ENCODE peak calls at places on chromosome 22, in five cellular contexts. C, S, Y, E and B are unnamed samples.

GRCh38 chr22:33569547-33569946 is 350.7 kb downstream of the LARGE1 start:
- DNase-seq in S (no peak), C (no peak), Y (no peak), E (no peak), B (no peak)

GRCh38 chr22:20957691-20958440 is 9.2 kb upstream of the AIFM3 start:
- DNase-seq in E (no peak), S (no peak), Y (peak), C (no peak), B (no peak)

GRCh38 chr22:32991353-32992115 is 66.6 kb downstream of the SYN3 start:
- DNase-seq in C (peak), Y (peak), S (no peak), E (no peak), B (no peak)

GRCh38 chr22:45590262-45590661 is 81.4 kb upstream of the ATXN10 start:
- DNase-seq in E (no peak), S (no peak), Y (no peak), C (no peak), B (no peak)

GRCh38 chr22:17980638-17981051 is 43.7 kb downstream of the MICAL3 start:
- DNase-seq in S (no peak), Y (no peak), E (no peak), C (no peak), B (no peak)

GRCh38 chr22:19802001-19802880 is 41.7 kb downstream of the TBX1 start:
- DNase-seq in S (no peak), C (no peak), Y (no peak), E (no peak), B (no peak)

GRCh38 chr22:44224166-44224565 is 43.4 kb downstream of the PARVG start:
- DNase-seq in C (peak), Y (no peak), S (no peak), E (no peak), B (no peak)

GRCh38 chr22:24969588-24970301 is 17.2 kb downstream of the KIAA1671 start:
- DNase-seq in S (no peak), Y (peak), E (no peak), C (peak), B (peak)

GRCh38 chr22:20798974-20799373 is 25.1 kb downstream of the SERPIND1 start:
- DNase-seq in Y (no peak), C (no peak), S (no peak), E (no peak), B (no peak)

GRCh38 chr22:23537421-23537820 is 42.7 kb downstream of the IGLL1 start:
- DNase-seq in C (no peak), S (no peak), Y (no peak), E (no peak), B (no peak)

GRCh38 chr22:31212783-31213626 is 907 bp downstream of the LIMK2 start:
- DNase-seq in E (no peak), C (no peak), S (no peak), Y (no peak), B (no peak)

GRCh38 chr22:35023692-35024363 is 42.1 kb upstream of the ISX start:
- DNase-seq in C (no peak), S (no peak), E (no peak), Y (peak), B (no peak)

GRCh38 chr22:44931766-44932165 is 78.0 kb downstream of the PHF21B start:
- DNase-seq in S (no peak), Y (no peak), C (no peak), E (no peak), B (no peak)

GRCh38 chr22:24836282-24836681 is 30.3 kb downstream of the SGSM1 start:
- DNase-seq in C (no peak), S (no peak), E (no peak), Y (no peak), B (no peak)

DNA sequence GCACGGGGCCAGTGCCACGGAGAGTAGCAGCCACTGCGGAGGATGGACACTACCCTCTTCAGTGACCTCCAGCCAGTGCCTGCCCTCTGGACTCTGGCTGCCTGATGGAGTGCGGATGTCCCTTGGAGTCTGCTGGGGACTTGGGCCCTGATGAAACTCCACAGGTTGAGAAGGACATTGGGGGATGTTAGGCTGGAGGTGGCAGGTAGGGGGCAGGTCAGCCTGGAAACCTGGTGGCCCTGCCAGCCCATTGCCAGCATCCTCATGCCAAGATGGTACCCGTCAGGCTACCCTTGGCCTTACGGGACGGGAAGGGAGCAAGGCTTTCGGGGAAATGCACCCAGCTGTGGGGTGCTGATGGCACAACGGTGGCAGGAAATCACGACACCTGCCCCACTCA is 4.0 kb downstream of the CABP7 start:
- DNase-seq in E (no peak), C (no peak), S (no peak), Y (no peak), B (no peak)
- H3K4me3 ChIP-seq in E (no peak), C (no peak), S (no peak), Y (no peak), B (no peak)

GRCh38 chr22:50473855-50474671 is 772 bp downstream of the SBF1 start:
- DNase-seq in E (no peak), S (no peak), Y (peak), C (no peak), B (peak)

GRCh38 chr22:50474711-50475651 is at the start of gene SBF1:
- DNase-seq in S (peak), Y (peak), C (peak), E (peak), B (peak)

GRCh38 chr22:50471197-50471847 is 3.5 kb downstream of the SBF1 start:
- DNase-seq in C (no peak), S (no peak), Y (no peak), E (no peak), B (no peak)

GRCh38 chr22:50471962-50472361 is 2.9 kb downstream of the SBF1 start:
- DNase-seq in Y (no peak), C (no peak), E (no peak), S (no peak), B (no peak)

DNA sequence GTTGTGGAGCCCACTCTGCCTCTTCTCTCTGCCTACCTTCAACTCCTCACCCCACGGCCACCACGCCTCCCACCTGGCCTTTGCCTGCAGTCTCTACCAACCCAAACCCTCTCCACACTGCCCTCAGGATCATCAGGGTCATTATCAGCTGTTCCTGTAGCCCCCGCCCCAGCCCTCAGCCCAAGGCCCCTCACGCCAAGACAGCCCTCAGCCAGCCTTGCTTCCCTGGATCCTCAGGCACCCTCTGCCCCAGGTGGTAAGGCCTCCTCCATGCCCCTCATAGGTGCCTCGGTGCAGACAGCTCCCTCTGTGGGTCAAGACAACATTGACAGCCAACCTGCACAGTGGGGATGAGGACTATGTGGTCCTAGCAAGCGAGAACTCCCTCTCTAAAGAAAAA is 1.7 kb downstream of the SBF1 start:
- DNase-seq in C (no peak), S (no peak), E (no peak), Y (no peak), B (no peak)
- TF ChIP-seq CTCF in C (no peak), S (no peak), E (peak), Y (peak), B (peak)

GRCh38 chr22:38180841-38181452 is 683 bp downstream of the PLA2G6 start:
- DNase-seq in E (no peak), Y (no peak), C (no peak), S (no peak), B (no peak)
- H3K4me3 ChIP-seq in E (peak), Y (peak), C (peak), S (peak), B (peak)

GRCh38 chr22:43113516-43114251 is 3.1 kb downstream of the BIK start:
- DNase-seq in C (no peak), E (no peak), S (no peak), Y (no peak), B (no peak)

GRCh38 chr22:43110444-43110926 is at the start of gene BIK:
- DNase-seq in Y (peak), C (no peak), S (no peak), E (no peak), B (no peak)

GRCh38 chr22:43109921-43110443 is 568 bp upstream of the BIK start:
- DNase-seq in E (no peak), Y (no peak), C (no peak), S (no peak), B (no peak)

GRCh38 chr22:43109511-43109910 is 1.0 kb upstream of the BIK start:
- DNase-seq in Y (no peak), E (no peak), S (no peak), C (no peak), B (no peak)

DNA sequence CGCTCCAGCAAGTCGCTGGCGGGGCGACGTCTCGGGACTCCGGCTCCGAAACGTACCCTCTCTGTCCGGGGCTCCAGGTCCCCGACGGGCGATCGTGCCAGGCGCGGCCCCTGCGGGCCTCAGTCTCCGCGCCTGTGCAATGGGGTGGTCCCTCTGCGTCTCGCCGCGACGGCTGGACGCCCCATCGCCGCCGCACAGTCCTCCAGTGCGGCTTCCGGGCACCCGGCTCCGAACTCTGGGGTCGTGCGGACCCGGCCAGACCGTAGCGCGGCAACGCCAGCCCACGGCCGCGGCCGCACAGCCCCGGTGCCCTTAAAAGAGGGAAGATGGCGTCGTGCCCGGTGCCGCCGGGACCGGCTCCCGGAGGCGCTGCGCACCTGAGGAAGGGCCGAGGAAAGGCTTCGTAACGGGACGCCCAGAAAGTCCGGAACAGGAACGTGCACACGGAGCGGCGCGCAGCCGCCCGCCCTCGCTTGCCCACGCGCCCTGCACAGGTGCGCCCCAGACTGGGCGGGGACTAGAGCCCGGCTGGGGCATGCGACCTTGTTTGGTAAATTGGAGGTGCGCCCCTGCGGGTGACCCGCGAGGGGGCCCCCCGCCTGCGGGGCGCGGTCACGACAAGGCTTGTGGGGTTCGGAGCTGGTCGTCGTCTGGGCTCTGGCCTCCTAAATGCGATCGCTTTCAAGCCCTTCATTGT is 525 bp downstream of the BIK start:
- DNase-seq in C (no peak), S (no peak), E (no peak), Y (no peak), B (no peak)
- TF ChIP-seq CTCF in C (no peak), S (no peak), E (no peak), Y (no peak), B (no peak)

GRCh38 chr22:37565830-37566229 is 5.5 kb downstream of the CDC42EP1 start:
- DNase-seq in Y (no peak), C (no peak), E (no peak), S (no peak), B (no peak)

GRCh38 chr22:37564111-37564711 is 3.9 kb downstream of the CDC42EP1 start:
- DNase-seq in Y (peak), C (no peak), S (no peak), E (no peak), B (no peak)

GRCh38 chr22:37562049-37562784 is 1.9 kb downstream of the CDC42EP1 start:
- DNase-seq in C (no peak), E (no peak), Y (no peak), S (no peak), B (no peak)

GRCh38 chr22:37561209-37562048 is 1.1 kb downstream of the CDC42EP1 start:
- DNase-seq in Y (peak), E (no peak), S (peak), C (peak), B (peak)

DNA sequence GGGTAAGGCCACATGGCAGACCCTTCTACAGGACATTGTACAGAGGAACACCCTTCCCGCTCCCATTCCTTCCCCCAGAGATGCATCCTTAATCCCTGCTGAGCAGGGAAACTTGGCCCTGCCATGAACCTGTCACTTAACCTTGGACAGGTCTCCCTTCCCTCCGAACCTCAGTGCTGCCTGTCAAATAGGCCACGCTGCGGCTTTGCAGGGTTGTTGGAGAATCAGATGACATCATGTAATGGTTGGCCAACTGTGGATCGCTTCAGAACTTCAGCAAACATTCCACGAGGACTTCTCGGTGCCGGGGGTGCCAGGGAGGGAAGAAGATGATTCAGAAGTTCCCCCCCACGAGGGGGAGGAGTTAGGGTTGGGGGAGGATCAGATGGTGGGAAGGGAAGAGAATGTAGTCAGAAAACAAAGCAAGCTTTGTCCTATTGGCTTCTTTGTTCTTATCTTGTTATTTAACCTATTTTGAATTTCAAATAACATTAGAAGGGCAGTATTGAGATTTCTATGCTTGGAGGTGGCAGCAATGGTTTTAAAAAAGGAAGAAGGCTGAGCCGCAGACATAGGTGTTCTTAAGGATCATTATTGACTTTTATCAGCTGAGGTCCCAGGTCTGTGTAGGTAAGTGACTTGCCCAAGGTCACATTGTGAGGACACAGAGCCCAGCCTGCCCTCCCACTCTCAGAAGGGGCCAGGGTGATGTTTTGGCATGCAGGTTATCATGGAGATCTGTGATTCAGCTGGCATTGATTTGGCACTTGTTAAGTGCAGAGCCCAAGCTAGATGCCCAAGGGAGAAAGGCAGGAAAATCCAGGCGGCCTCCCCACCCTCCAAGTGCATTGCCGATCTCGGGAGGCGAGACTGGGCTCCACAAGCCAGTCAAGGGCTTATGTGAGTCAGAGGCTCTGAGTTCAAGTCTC is 3.1 kb downstream of the CDC42EP1 start:
- DNase-seq in S (peak), C (peak), E (peak), Y (peak), B (peak)
- H3K4me3 ChIP-seq in S (peak), C (peak), E (peak), Y (peak), B (peak)

DNA sequence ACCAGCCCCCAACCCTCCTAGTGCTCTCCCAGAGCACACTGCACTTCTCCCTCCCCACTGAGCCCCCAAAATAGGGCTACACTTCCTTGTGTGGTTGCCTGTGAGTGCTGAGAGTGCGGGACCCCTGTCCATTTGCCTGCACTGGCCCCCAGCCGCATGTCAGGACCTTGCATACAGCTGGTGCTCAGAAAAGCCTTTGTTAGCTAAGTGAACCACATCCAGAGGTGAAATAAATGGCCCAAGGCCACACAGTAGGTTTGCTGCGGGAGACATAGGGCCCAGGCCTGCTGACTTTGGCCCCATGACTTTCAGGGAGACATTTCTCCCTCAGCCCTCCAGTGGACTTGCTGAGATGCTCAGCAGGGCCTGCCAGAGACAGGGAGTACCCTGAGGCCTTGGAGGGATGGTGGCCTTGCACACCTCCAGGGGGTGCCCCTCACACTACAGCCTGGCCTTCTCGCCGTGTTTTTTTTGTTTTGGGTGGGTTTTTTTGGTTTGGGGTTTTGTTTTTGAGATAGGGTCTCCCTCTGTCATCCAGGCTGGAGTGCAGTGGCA is 10.2 kb downstream of the SSTR3 start:
- DNase-seq in S (no peak), E (no peak), Y (no peak), C (no peak), B (no peak)
- TF ChIP-seq CTCF in S (no peak), E (no peak), Y (no peak), C (no peak), B (no peak)

GRCh38 chr22:39654527-39654926 is 84.0 kb downstream of the CACNA1I start:
- DNase-seq in Y (no peak), S (no peak), C (no peak), E (no peak), B (no peak)
- H3K4me3 ChIP-seq in Y (no peak), S (no peak), C (no peak), E (no peak), B (no peak)